ENCODE peak calls at places on chromosomes 16 and 17, in five cellular contexts. Z is K562, O is H1, K is HepG2, Q is GM12878. U is an unnamed sample.
A peak's percentile ranks its signal among the peaks of the same experiment; 100 is the strongest.

GRCh38 chr16:3745751-3746355 is 28.5 kb upstream of the TRAP1 start:
- DNase-seq in Z (no peak), O (no peak), K (no peak), Q (no peak), U (no peak)

GRCh38 chr16:81823111-81823510 is 44.0 kb downstream of the PLCG2 start:
- DNase-seq in Z (no peak), O (peak; percentile 53), K (no peak), Q (no peak), U (no peak)

GRCh38 chr17:73865825-73866224 is 221.6 kb upstream of the SDK2 start:
- DNase-seq in Z (no peak), O (no peak), K (no peak), Q (no peak), U (no peak)

GRCh38 chr17:48162946-48163506 is 55.5 kb downstream of the SNX11 start:
- DNase-seq in Z (no peak), O (no peak), K (peak; percentile 56), Q (no peak), U (no peak)

GRCh38 chr16:20676268-20676828 is 21.1 kb downstream of the ACSM1 start:
- DNase-seq in Z (no peak), O (no peak), K (no peak), Q (peak; percentile 3), U (no peak)

GRCh38 chr16:54597222-54597621 is 310.6 kb upstream of the IRX3 start:
- DNase-seq in Z (no peak), O (no peak), K (no peak), Q (no peak), U (no peak)

GRCh38 chr16:87945351-87946042 is 5.7 kb upstream of the BANP start:
- DNase-seq in Z (no peak), O (no peak), K (no peak), Q (no peak), U (peak; percentile 85)

GRCh38 chr16:2603165-2604015 is 65.6 kb downstream of the PDPK1 start:
- DNase-seq in Z (peak; percentile 97), O (peak; percentile 95), K (peak; percentile 94), Q (peak; percentile 82), U (peak; percentile 99)

GRCh38 chr17:15966183-15966878 is 21.4 kb downstream of the ADORA2B start:
- DNase-seq in Z (no peak), O (peak; percentile 72), K (peak; percentile 90), Q (no peak), U (peak; percentile 96)

GRCh38 chr17:57986841-57987581 is 1.0 kb downstream of the VEZF1 start:
- DNase-seq in Z (peak; percentile 28), O (no peak), K (peak; percentile 89), Q (no peak), U (peak; percentile 62)

GRCh38 chr17:75615301-75615700 is 17.9 kb upstream of the SMIM5 start:
- DNase-seq in Z (no peak), O (no peak), K (no peak), Q (no peak), U (no peak)

GRCh38 chr17:65457635-65458257 is 103.7 kb downstream of the AXIN2 start:
- DNase-seq in Z (no peak), O (no peak), K (no peak), Q (no peak), U (no peak)

GRCh38 chr17:60557805-60558204 is 31.8 kb upstream of the APPBP2 start:
- DNase-seq in Z (no peak), O (no peak), K (peak; percentile 45), Q (no peak), U (peak; percentile 49)

GRCh38 chr16:80387308-80387921 is 153.4 kb upstream of the DYNLRB2 start:
- DNase-seq in Z (no peak), O (no peak), K (no peak), Q (no peak), U (no peak)

GRCh38 chr17:74493381-74493833 is 27.0 kb downstream of the CD300A start:
- DNase-seq in Z (peak; percentile 68), O (peak; percentile 89), K (peak; percentile 71), Q (peak; percentile 28), U (peak; percentile 94)

GRCh38 chr17:50175035-50175788 is 9.4 kb downstream of the SGCA start:
- DNase-seq in Z (no peak), O (no peak), K (no peak), Q (no peak), U (no peak)

GRCh38 chr16:21611546-21612384 is 12.4 kb downstream of the METTL9 start:
- DNase-seq in Z (peak; percentile 23), O (no peak), K (no peak), Q (no peak), U (no peak)

GRCh38 chr17:14461131-14461530 is 160.2 kb downstream of the HS3ST3B1 start:
- DNase-seq in Z (no peak), O (no peak), K (no peak), Q (no peak), U (no peak)

GRCh38 chr17:61160789-61161440 is 238.7 kb upstream of the TBX2 start:
- DNase-seq in Z (no peak), O (no peak), K (no peak), Q (no peak), U (no peak)

GRCh38 chr17:44203731-44204452 is 4.2 kb upstream of the ATXN7L3 start:
- DNase-seq in Z (peak; percentile 41), O (peak; percentile 79), K (peak; percentile 78), Q (no peak), U (peak; percentile 89)

GRCh38 chr16:85173981-85174751 is 61.9 kb upstream of the CIBAR2 start:
- DNase-seq in Z (no peak), O (no peak), K (peak; percentile 53), Q (no peak), U (peak; percentile 68)

GRCh38 chr16:21656795-21657768 is 4.7 kb upstream of the IGSF6 start:
- DNase-seq in Z (peak; percentile 64), O (no peak), K (peak; percentile 75), Q (peak; percentile 32), U (peak; percentile 81)

GRCh38 chr16:68724797-68725196 is 12.3 kb upstream of the CDH1 start:
- DNase-seq in Z (peak; percentile 64), O (no peak), K (no peak), Q (no peak), U (no peak)

GRCh38 chr17:13807103-13807502 is 205.4 kb upstream of the HS3ST3A1 start:
- DNase-seq in Z (no peak), O (no peak), K (no peak), Q (no peak), U (no peak)

GRCh38 chr16:11792404-11793260 is 4.4 kb downstream of the ZC3H7A start:
- DNase-seq in Z (no peak), O (no peak), K (peak; percentile 70), Q (no peak), U (no peak)

GRCh38 chr17:42702446-42702845 is 20.1 kb downstream of the CNTNAP1 start:
- DNase-seq in Z (no peak), O (no peak), K (no peak), Q (no peak), U (no peak)

GRCh38 chr17:38947189-38947588 is 20.0 kb downstream of the FBXO47 start:
- DNase-seq in Z (no peak), O (no peak), K (no peak), Q (no peak), U (no peak)

GRCh38 chr17:39018267-39019134 is 51.3 kb upstream of the FBXO47 start:
- DNase-seq in Z (no peak), O (no peak), K (no peak), Q (peak; percentile 28), U (no peak)

GRCh38 chr16:88839026-88839529 is 17.7 kb downstream of the GALNS start:
- DNase-seq in Z (peak; percentile 68), O (no peak), K (peak; percentile 71), Q (no peak), U (no peak)

GRCh38 chr16:50627419-50627818 is 53.7 kb downstream of the SNX20 start:
- DNase-seq in Z (no peak), O (peak; percentile 58), K (no peak), Q (no peak), U (peak; percentile 74)

GRCh38 chr16:88196471-88197400 is 186.0 kb upstream of the ZNF469 start:
- DNase-seq in Z (no peak), O (no peak), K (no peak), Q (no peak), U (no peak)

GRCh38 chr17:21296097-21297025 is 11.8 kb downstream of the MAP2K3 start:
- DNase-seq in Z (peak; percentile 59), O (no peak), K (no peak), Q (no peak), U (no peak)

DNA sequence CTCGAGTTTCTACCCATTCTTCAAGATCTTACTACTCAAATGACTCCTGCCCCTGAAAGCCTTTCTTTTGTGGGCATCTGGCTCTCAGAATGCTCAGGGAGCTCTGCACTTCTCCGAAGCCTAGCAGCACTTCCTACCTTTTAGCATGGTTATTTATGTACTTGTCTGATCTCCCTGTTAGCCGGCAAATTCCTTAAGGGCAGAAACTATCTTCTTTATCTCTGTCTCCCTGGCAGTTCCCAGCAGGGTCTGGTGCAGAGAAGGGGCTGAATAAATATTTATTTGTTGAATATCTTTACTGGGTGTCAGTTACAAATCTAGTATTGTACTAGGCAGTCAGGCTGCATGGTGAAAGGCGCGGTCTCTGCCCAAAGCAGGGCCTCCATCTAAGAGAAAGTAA is 30.7 kb downstream of the TMEM132E start:
- DNase-seq in Z (no peak), O (no peak), K (no peak), Q (no peak), U (no peak)
- H3K27me3 ChIP-seq in Z (no peaks in the 10 kb centered on the region), O (no peaks in the 10 kb centered on the region), K (peaks cover 44% of the 10 kb centered on the region), Q (no peaks in the 10 kb centered on the region), U (no peaks in the 10 kb centered on the region)

DNA sequence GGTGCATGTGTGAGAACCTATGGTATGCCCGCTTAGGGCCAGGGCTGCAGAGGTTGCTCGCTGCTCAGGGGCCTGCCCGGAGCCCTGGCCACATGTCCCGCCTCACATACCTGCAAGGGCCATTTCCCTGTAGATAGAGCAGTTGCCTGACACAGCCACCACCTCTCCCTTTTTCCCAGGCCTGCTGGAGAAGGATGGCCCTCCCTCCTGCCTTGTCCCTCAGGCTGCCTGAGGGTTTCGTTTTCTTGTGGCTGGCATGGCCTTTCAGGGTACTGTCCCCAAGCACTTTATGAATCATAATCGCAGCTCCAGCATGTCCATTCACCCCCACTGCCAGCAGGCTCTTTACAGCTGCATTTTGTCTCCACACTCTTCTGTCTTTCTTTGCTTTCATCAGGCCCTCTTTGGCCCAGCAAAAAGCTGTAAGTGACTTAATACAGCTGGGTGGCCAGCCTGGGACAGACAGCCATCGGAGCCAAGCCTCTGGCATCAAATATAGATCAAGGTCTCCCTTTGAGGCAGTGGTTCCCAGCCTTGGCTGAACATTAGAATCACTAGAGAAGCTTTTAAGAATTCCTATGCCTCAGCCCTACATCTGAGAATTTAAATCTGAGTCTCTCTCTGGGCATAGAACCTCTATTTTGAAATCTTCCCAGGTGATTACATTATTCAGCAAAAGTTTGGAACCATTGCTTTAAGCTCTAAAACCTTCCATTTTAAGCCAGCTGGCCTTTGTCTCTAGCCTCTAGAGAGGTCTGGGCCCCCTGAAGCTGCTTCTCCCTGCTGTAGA is 65.8 kb downstream of the MPRIP start:
- DNase-seq in Z (no peak), O (no peak), K (no peak), Q (no peak), U (no peak)
- H3K4me2 ChIP-seq in Z (no peak overlapping the region), O (no peak overlapping the region), K (no peak overlapping the region), Q (no peak overlapping the region), U (no peak overlapping the region)

GRCh38 chr17:7133424-7133823 is 18.8 kb upstream of the ASGR2 start:
- DNase-seq in Z (peak; percentile 19), O (no peak), K (peak; percentile 74), Q (peak; percentile 36), U (peak; percentile 82)
- TF ChIP-seq CREB1 in Z (no peak), O (peak; percentile 72), K (no peak), Q (no peak), U (peak; percentile 49)

GRCh38 chr17:80475949-80476876 is at the start of gene NPTX1:
- DNase-seq in Z (peak; percentile 57), O (peak; percentile 64), K (no peak), Q (no peak), U (peak; percentile 49)
- H3K27me3 ChIP-seq in Z (peaks cover 46% of the 10 kb centered on the region), O (peaks cover 93% of the 10 kb centered on the region), K (peaks cover 97% of the 10 kb centered on the region), Q (peaks cover 7% of the 10 kb centered on the region), U (peaks cover 99% of the 10 kb centered on the region)